ENCODE peak calls at places on chromosomes 12 and 14, in ten cellular contexts. R is GM13977; F is mucosa of descending colon; H is cardiac muscle cell; W is adrenal gland; Q is IMR-90; V is CD4-positive, alpha-beta T cell; A is heart left ventricle; T is body of pancreas; N is omental fat pad. B is an unnamed sample.

GRCh38 chr14:65290830-65291229 is 121.7 kb upstream of the FUT8 start:
- DNase-seq in R (no peak), F (no peak), H (no peak), W (no peak), Q (peak), V (no peak), A (no peak), T (no peak), N (no peak), B (peak)

GRCh38 chr14:32925439-32925838 is 13.2 kb upstream of the NPAS3 start:
- DNase-seq in R (no peak), F (no peak), H (peak), W (no peak), Q (no peak), V (no peak), A (no peak), T (no peak), N (no peak), B (no peak)

GRCh38 chr12:87152841-87153528 is 876.2 kb downstream of the C12orf50 start:
- DNase-seq in R (no peak), F (no peak), H (no peak), W (no peak), Q (no peak), V (no peak), A (no peak), T (no peak), N (no peak), B (no peak)

GRCh38 chr12:53052419-53053222 is 2.8 kb downstream of the TNS2 start:
- DNase-seq in R (no peak), F (peak), H (no peak), W (peak), Q (peak), V (no peak), A (peak), T (peak), N (no peak), B (peak)

GRCh38 chr14:86858043-86858442 is 1134.9 kb downstream of the GALC start:
- DNase-seq in R (no peak), F (no peak), H (no peak), W (no peak), Q (peak), V (no peak), A (no peak), T (no peak), N (no peak), B (peak)

GRCh38 chr14:103746706-103747105 is 31.1 kb downstream of the ZFYVE21 start:
- DNase-seq in R (no peak), F (no peak), H (no peak), W (no peak), Q (peak), V (no peak), A (no peak), T (no peak), N (no peak), B (peak)

GRCh38 chr12:110105961-110106540 is 18.1 kb upstream of the IFT81 start:
- DNase-seq in R (no peak), F (no peak), H (no peak), W (no peak), Q (no peak), V (no peak), A (no peak), T (no peak), N (no peak), B (no peak)

GRCh38 chr12:122721057-122721545 is 4.5 kb upstream of the HCAR3 start:
- DNase-seq in R (peak), F (no peak), H (no peak), W (no peak), Q (no peak), V (no peak), A (no peak), T (no peak), N (no peak), B (no peak)

GRCh38 chr12:49811961-49812401 is 16.2 kb downstream of the NCKAP5L start:
- DNase-seq in R (no peak), F (no peak), H (no peak), W (no peak), Q (no peak), V (no peak), A (no peak), T (no peak), N (no peak), B (no peak)

GRCh38 chr12:82805812-82806497 is 119.2 kb downstream of the TMTC2 start:
- DNase-seq in R (no peak), F (no peak), H (no peak), W (no peak), Q (peak), V (no peak), A (no peak), T (no peak), N (no peak), B (no peak)

GRCh38 chr12:126784328-126784921 is 1482.5 kb upstream of the TMEM132C start:
- DNase-seq in R (no peak), F (peak), H (peak), W (peak), Q (no peak), V (no peak), A (peak), T (peak), N (no peak), B (peak)
- TF ChIP-seq CTCF in R (peak), F (no peak), H (no peak), W (peak), Q (no peak), V (peak), A (peak), T (peak), N (no peak), B (peak)

GRCh38 chr12:14572401-14572800 is 4.7 kb upstream of the PLBD1 start:
- DNase-seq in R (no peak), F (no peak), H (no peak), W (no peak), Q (no peak), V (no peak), A (no peak), T (no peak), N (no peak), B (no peak)
- TF ChIP-seq CTCF in R (peak), F (no peak), H (no peak), W (no peak), Q (no peak), V (no peak), A (no peak), T (peak), N (no peak), B (no peak)

GRCh38 chr12:108128221-108129016 is 669 bp upstream of the WSCD2 start:
- DNase-seq in R (no peak), F (no peak), H (no peak), W (no peak), Q (no peak), V (no peak), A (no peak), T (no peak), N (no peak), B (no peak)

GRCh38 chr12:108126990-108127468 is 2.1 kb upstream of the WSCD2 start:
- DNase-seq in R (no peak), F (no peak), H (no peak), W (no peak), Q (no peak), V (no peak), A (no peak), T (no peak), N (no peak), B (no peak)

GRCh38 chr12:108131035-108131434 is 1.9 kb downstream of the WSCD2 start:
- DNase-seq in R (no peak), F (no peak), H (no peak), W (no peak), Q (no peak), V (no peak), A (no peak), T (no peak), N (no peak), B (no peak)

GRCh38 chr12:108127654-108128053 is 1.4 kb upstream of the WSCD2 start:
- DNase-seq in R (no peak), F (no peak), H (no peak), W (no peak), Q (no peak), V (no peak), A (no peak), T (no peak), N (no peak), B (no peak)

GRCh38 chr12:108129017-108129812 is at the start of gene WSCD2:
- DNase-seq in R (peak), F (peak), H (peak), W (peak), Q (no peak), V (no peak), A (peak), T (peak), N (no peak), B (no peak)
- TF ChIP-seq CTCF in R (no peak), F (no peak), H (peak), W (no peak), Q (no peak), V (no peak), A (peak), T (no peak), N (no peak), B (no peak)

GRCh38 chr14:23299986-23300686 is 2.5 kb downstream of the PPP1R3E start:
- DNase-seq in R (no peak), F (no peak), H (no peak), W (no peak), Q (no peak), V (no peak), A (no peak), T (no peak), N (no peak), B (no peak)

GRCh38 chr14:23299186-23299521 is 3.5 kb downstream of the PPP1R3E start:
- DNase-seq in R (no peak), F (no peak), H (no peak), W (no peak), Q (no peak), V (no peak), A (no peak), T (no peak), N (no peak), B (no peak)

GRCh38 chr14:23300687-23301223 is 1.9 kb downstream of the PPP1R3E start:
- DNase-seq in R (no peak), F (peak), H (peak), W (peak), Q (peak), V (no peak), A (peak), T (peak), N (no peak), B (no peak)

GRCh38 chr14:23297878-23298277 is 4.8 kb downstream of the PPP1R3E start:
- DNase-seq in R (no peak), F (no peak), H (no peak), W (no peak), Q (no peak), V (no peak), A (no peak), T (no peak), N (no peak), B (no peak)

DNA sequence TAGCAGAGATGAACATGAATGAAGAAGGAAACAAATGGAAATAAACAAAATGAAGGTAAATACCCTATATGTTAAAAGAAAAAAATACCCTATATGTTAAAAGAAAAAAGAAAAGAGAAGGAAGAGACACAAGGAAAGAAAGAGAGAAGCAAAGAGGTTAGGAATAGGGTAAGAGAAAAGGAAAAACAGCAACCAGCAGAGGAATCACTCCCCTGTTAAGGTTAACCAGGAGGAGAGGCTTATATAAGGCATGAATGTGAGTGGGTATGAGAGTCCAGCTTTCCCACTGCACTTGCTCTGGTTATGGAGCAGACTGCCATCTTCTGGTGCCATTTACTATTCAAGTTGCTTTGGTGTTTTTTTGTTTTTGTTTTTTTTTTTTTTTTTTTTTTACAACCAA is 3.1 kb downstream of the PPP1R3E start:
- DNase-seq in R (no peak), F (no peak), H (peak), W (no peak), Q (peak), V (no peak), A (no peak), T (no peak), N (no peak), B (peak)
- TF ChIP-seq CTCF in R (peak), F (no peak), H (peak), W (no peak), Q (peak), V (peak), A (peak), T (peak), N (no peak), B (peak)

DNA sequence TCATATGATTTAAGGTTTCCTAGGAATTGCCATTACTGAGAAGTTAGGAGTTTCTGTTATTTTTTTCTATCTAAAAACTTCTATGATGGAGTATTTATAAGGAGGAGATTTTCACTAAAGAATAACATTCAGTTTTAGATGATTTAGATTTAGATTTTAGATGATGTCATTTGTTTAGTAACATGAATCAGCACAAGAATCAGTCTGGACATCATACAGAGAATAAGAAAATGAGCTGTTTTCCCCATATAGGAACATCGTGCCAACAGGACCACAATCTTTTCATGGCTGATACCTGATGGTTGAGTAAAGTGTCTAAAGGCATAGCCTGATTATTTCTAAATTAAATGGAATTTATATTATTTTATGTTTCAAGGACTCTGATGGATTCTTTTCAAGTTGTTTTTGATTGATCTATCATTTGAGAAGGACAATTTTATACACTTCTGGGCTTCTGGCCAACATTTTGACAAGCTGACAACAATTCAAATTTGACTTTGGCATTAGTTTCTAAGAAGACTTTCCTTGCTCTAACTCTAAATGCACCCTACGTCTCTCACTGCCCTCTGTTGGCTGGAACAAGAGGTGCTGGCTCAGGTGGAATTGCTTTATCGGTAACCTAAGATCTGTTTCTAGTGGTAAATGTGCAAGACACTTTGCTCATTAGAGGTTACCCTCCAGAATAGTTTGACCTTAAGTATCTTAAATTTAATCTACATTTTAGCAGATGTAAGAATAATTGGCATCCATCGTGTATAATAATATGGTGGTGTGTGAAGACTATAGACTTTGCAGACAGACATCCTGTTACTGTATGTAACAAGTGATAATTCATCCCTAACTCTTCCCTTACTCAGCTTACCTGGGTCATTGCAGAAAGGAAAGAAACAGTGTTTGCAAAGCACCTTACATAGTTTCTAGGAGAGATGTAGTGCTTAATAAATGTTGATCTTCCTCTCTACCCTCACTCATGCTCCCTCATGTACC is 42.8 kb upstream of the CPSF6 start:
- DNase-seq in R (no peak), F (peak), H (no peak), W (peak), Q (peak), V (no peak), A (no peak), T (no peak), N (no peak), B (peak)
- TF ChIP-seq CTCF in R (peak), F (peak), H (peak), W (no peak), Q (peak), V (no peak), A (no peak), T (peak), N (no peak), B (peak)

GRCh38 chr14:75518625-75519024 is 3.6 kb upstream of the BATF start:
- DNase-seq in R (peak), F (no peak), H (peak), W (no peak), Q (no peak), V (no peak), A (no peak), T (no peak), N (no peak), B (no peak)
- TF ChIP-seq CTCF in R (peak), F (no peak), H (peak), W (peak), Q (peak), V (peak), A (no peak), T (no peak), N (no peak), B (peak)

GRCh38 chr14:68921666-68922065 is 57.4 kb downstream of the ACTN1 start:
- DNase-seq in R (no peak), F (no peak), H (peak), W (no peak), Q (no peak), V (no peak), A (no peak), T (no peak), N (no peak), B (no peak)
- TF ChIP-seq CTCF in R (no peak), F (no peak), H (peak), W (no peak), Q (peak), V (no peak), A (no peak), T (no peak), N (no peak), B (no peak)

GRCh38 chr12:107404981-107405380 is 280.6 kb upstream of the PWP1 start:
- DNase-seq in R (peak), F (no peak), H (peak), W (no peak), Q (peak), V (no peak), A (no peak), T (no peak), N (no peak), B (peak)
- TF ChIP-seq CTCF in R (peak), F (no peak), H (peak), W (peak), Q (peak), V (no peak), A (no peak), T (no peak), N (no peak), B (peak)

DNA sequence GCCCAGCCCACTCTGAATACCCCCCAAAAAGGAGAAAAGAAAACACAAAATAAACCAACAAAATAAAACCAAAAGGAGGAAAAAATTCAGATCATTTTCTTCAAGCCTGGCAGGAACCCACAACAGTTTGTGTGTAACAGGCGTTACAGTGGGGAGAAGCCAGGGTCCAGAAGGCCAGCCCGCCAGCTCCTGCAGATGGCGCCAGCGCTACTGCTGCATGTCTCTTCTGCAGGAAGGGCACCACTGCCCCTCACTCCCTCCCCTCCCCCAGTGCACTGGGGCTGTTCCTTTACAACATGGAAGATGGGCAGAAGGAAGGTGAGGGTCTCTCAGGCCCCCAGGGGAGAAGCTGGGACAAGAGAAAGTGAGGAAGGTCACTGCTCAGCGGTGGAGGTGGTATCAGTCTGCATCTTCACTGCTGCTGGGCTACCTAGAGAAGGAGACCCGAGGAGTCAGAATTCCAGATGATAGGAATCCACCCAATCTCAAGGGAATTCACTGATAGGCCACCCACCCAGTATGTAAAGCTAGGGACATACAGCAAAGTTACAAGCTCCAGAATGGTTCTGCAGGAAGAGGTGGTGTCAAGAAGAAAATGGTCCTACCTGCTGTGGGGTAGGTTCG is 2.3 kb upstream of the NOP2 start:
- DNase-seq in R (peak), F (peak), H (peak), W (no peak), Q (no peak), V (no peak), A (no peak), T (peak), N (no peak), B (no peak)
- TF ChIP-seq CTCF in R (peak), F (peak), H (peak), W (no peak), Q (peak), V (peak), A (no peak), T (peak), N (no peak), B (peak)

GRCh38 chr14:68664225-68664681 is 128.6 kb downstream of the ZFP36L1 start:
- DNase-seq in R (peak), F (no peak), H (no peak), W (peak), Q (peak), V (no peak), A (no peak), T (no peak), N (no peak), B (peak)
- TF ChIP-seq CTCF in R (no peak), F (no peak), H (no peak), W (no peak), Q (peak), V (no peak), A (no peak), T (no peak), N (no peak), B (no peak)

B was measured in HFFc6.